ENCODE peak calls at places on chromosomes 16 and 17, in nine cellular contexts. Z, U, P, V, O, G, B, E and X are unnamed samples.

GRCh38 chr17:47878203-47879027 is 17.6 kb upstream of the SP2 start:
- DNase-seq in Z (no peak), U (no peak), P (no peak), V (peak), O (no peak), G (no peak), B (no peak), E (no peak), X (no peak)

GRCh38 chr17:3603119-3603869 is 5.9 kb downstream of the TRPV1 start:
- DNase-seq in Z (no peak), U (no peak), P (no peak), V (peak), O (peak), G (peak), B (no peak), E (no peak), X (no peak)

GRCh38 chr17:47210105-47210504 is 957 bp downstream of the MYL4 start:
- DNase-seq in Z (no peak), U (no peak), P (no peak), V (no peak), O (no peak), G (no peak), B (no peak), E (no peak), X (no peak)

GRCh38 chr17:75270218-75270965 is 639 bp downstream of the MIF4GD start:
- DNase-seq in Z (peak), U (peak), P (peak), V (peak), O (peak), G (peak), B (peak), E (peak), X (no peak)

GRCh38 chr16:80594756-80595155 is 54.0 kb downstream of the DYNLRB2 start:
- DNase-seq in Z (no peak), U (no peak), P (no peak), V (no peak), O (no peak), G (peak), B (no peak), E (no peak), X (no peak)

GRCh38 chr17:17582372-17582771 is 9.1 kb downstream of the PEMT start:
- DNase-seq in Z (no peak), U (no peak), P (no peak), V (no peak), O (no peak), G (no peak), B (no peak), E (no peak), X (no peak)

GRCh38 chr16:19728636-19728965 is 10.5 kb downstream of the IQCK start:
- DNase-seq in Z (no peak), U (no peak), P (no peak), V (no peak), O (no peak), G (no peak), B (no peak), E (no peak), X (no peak)

GRCh38 chr17:19418312-19418992 is 7.4 kb downstream of the RNF112 start:
- DNase-seq in Z (no peak), U (no peak), P (peak), V (peak), O (no peak), G (peak), B (no peak), E (no peak), X (peak)

GRCh38 chr16:11251525-11252481 is 4.2 kb downstream of the SOCS1 start:
- DNase-seq in Z (no peak), U (no peak), P (no peak), V (peak), O (no peak), G (peak), B (no peak), E (peak), X (no peak)

GRCh38 chr17:3475812-3476686 is at the start of gene ASPA:
- DNase-seq in Z (no peak), U (no peak), P (no peak), V (no peak), O (no peak), G (peak), B (no peak), E (no peak), X (no peak)

GRCh38 chr17:29138184-29138955 is 41.8 kb downstream of the MYO18A start:
- DNase-seq in Z (no peak), U (no peak), P (no peak), V (no peak), O (no peak), G (no peak), B (no peak), E (peak), X (no peak)

GRCh38 chr17:75909812-75910274 is 5.2 kb upstream of the MRPL38 start:
- DNase-seq in Z (peak), U (no peak), P (no peak), V (no peak), O (no peak), G (no peak), B (no peak), E (no peak), X (no peak)

GRCh38 chr17:68437979-68438877 is 19.1 kb downstream of the WIPI1 start:
- DNase-seq in Z (no peak), U (no peak), P (peak), V (peak), O (no peak), G (no peak), B (peak), E (no peak), X (no peak)

GRCh38 chr17:41734139-41734948 is at the start of gene HAP1:
- DNase-seq in Z (peak), U (no peak), P (peak), V (peak), O (peak), G (peak), B (no peak), E (no peak), X (no peak)

GRCh38 chr17:41579484-41580243 is 7.0 kb downstream of the KRT14 start:
- DNase-seq in Z (peak), U (peak), P (peak), V (peak), O (peak), G (peak), B (peak), E (peak), X (no peak)

GRCh38 chr17:72237223-72237622 is 116.4 kb downstream of the SOX9 start:
- DNase-seq in Z (no peak), U (no peak), P (no peak), V (no peak), O (no peak), G (no peak), B (no peak), E (no peak), X (no peak)

GRCh38 chr17:36118477-36119353 is 15.1 kb downstream of the CCL4 start:
- DNase-seq in Z (no peak), U (no peak), P (no peak), V (no peak), O (no peak), G (no peak), B (no peak), E (no peak), X (no peak)

GRCh38 chr17:76036497-76037380 is 9.6 kb upstream of the EVPL start:
- DNase-seq in Z (peak), U (peak), P (no peak), V (no peak), O (no peak), G (no peak), B (no peak), E (no peak), X (no peak)

GRCh38 chr17:43467981-43468541 is 15.7 kb upstream of the DHX8 start:
- DNase-seq in Z (no peak), U (peak), P (no peak), V (peak), O (no peak), G (peak), B (no peak), E (no peak), X (no peak)

GRCh38 chr16:68478526-68479249 is 30.4 kb upstream of the SMPD3 start:
- DNase-seq in Z (no peak), U (no peak), P (no peak), V (no peak), O (no peak), G (no peak), B (no peak), E (no peak), X (no peak)

GRCh38 chr17:45705123-45706009 is 78.8 kb upstream of the CRHR1 start:
- DNase-seq in Z (no peak), U (no peak), P (peak), V (no peak), O (peak), G (peak), B (no peak), E (no peak), X (no peak)

GRCh38 chr17:1999557-2000251 is 25.4 kb downstream of the RTN4RL1 start:
- DNase-seq in Z (peak), U (peak), P (peak), V (peak), O (no peak), G (peak), B (no peak), E (no peak), X (no peak)

GRCh38 chr17:50123649-50124349 is 6.2 kb downstream of the SAMD14 start:
- DNase-seq in Z (peak), U (no peak), P (no peak), V (peak), O (no peak), G (no peak), B (no peak), E (no peak), X (no peak)

GRCh38 chr17:73758245-73758644 is 114.0 kb upstream of the SDK2 start:
- DNase-seq in Z (peak), U (no peak), P (no peak), V (no peak), O (no peak), G (no peak), B (no peak), E (no peak), X (no peak)

GRCh38 chr16:30090607-30091332 is 954 bp downstream of the TBX6 start:
- DNase-seq in Z (no peak), U (no peak), P (no peak), V (no peak), O (no peak), G (no peak), B (no peak), E (no peak), X (no peak)

GRCh38 chr16:77422196-77422784 is 12.5 kb downstream of the ADAMTS18 start:
- DNase-seq in Z (no peak), U (no peak), P (no peak), V (no peak), O (no peak), G (no peak), B (no peak), E (no peak), X (no peak)

GRCh38 chr17:17351901-17352781 is 49.0 kb downstream of the NT5M start:
- DNase-seq in Z (peak), U (no peak), P (peak), V (peak), O (peak), G (peak), B (peak), E (no peak), X (peak)

GRCh38 chr17:75622771-75623273 is 10.4 kb upstream of the SMIM5 start:
- DNase-seq in Z (no peak), U (no peak), P (no peak), V (no peak), O (no peak), G (no peak), B (no peak), E (no peak), X (no peak)

GRCh38 chr16:853306-853705 is 52.8 kb upstream of the GNG13 start:
- DNase-seq in Z (no peak), U (no peak), P (no peak), V (no peak), O (no peak), G (no peak), B (no peak), E (no peak), X (no peak)

GRCh38 chr17:50076591-50077235 is 18.4 kb upstream of the PDK2 start:
- DNase-seq in Z (no peak), U (no peak), P (no peak), V (no peak), O (no peak), G (no peak), B (no peak), E (no peak), X (no peak)

GRCh38 chr17:79097226-79098055 is 22.8 kb downstream of the ENGASE start:
- DNase-seq in Z (peak), U (no peak), P (no peak), V (no peak), O (no peak), G (no peak), B (no peak), E (no peak), X (no peak)

GRCh38 chr17:55644346-55644745 is 78.3 kb downstream of the TMEM100 start:
- DNase-seq in Z (no peak), U (no peak), P (no peak), V (peak), O (no peak), G (no peak), B (no peak), E (no peak), X (no peak)

GRCh38 chr17:6045621-6046357 is 24.4 kb upstream of the WSCD1 start:
- DNase-seq in Z (no peak), U (no peak), P (no peak), V (no peak), O (no peak), G (no peak), B (no peak), E (no peak), X (no peak)

GRCh38 chr16:53235851-53236250 is 181.1 kb downstream of the CHD9 start:
- DNase-seq in Z (no peak), U (no peak), P (no peak), V (no peak), O (no peak), G (peak), B (no peak), E (no peak), X (no peak)

GRCh38 chr17:56009795-56010715 is 143.2 kb upstream of the ANKFN1 start:
- DNase-seq in Z (no peak), U (no peak), P (no peak), V (no peak), O (no peak), G (no peak), B (no peak), E (no peak), X (no peak)

GRCh38 chr17:47896672-47897490 is 845 bp downstream of the SP2 start:
- DNase-seq in Z (no peak), U (no peak), P (no peak), V (peak), O (peak), G (no peak), B (no peak), E (no peak), X (no peak)

GRCh38 chr17:61733021-61733420 is 130.3 kb downstream of the BRIP1 start:
- DNase-seq in Z (no peak), U (no peak), P (no peak), V (no peak), O (no peak), G (no peak), B (no peak), E (no peak), X (no peak)

GRCh38 chr16:70512456-70512855 is 10.9 kb downstream of the COG4 start:
- DNase-seq in Z (no peak), U (no peak), P (no peak), V (no peak), O (no peak), G (peak), B (no peak), E (no peak), X (no peak)